ENCODE peak calls at places on chromosomes 13 and 19, in ten cellular contexts. P, X, O, Y, T, B, K, D, R and G are unnamed samples. For H3K9me3, the result is how much of the 10 kb centered on the place peaks cover.

GRCh38 chr19:50331187-50332013 is 2.2 kb upstream of the KCNC3 start:
- DNase-seq in K (no peak), X (no peak), O (no peak), R (no peak), T (no peak), Y (no peak), B (peak), P (no peak), D (no peak), G (no peak)

GRCh38 chr13:30743319-30744055 is 8.1 kb downstream of the ALOX5AP start:
- DNase-seq in O (no peak), X (no peak), Y (no peak), D (peak), P (peak), K (peak), R (no peak), T (peak), B (peak), G (peak)

GRCh38 chr19:55442372-55443044 is 592 bp downstream of the SHISA7 start:
- DNase-seq in X (no peak), Y (no peak), R (no peak), T (no peak), B (no peak), D (no peak), P (no peak), O (no peak), K (no peak), G (no peak)

GRCh38 chr19:7871280-7871529 is 3.0 kb downstream of the PRR36 start:
- DNase-seq in R (no peak), B (no peak), O (no peak), P (no peak), Y (peak), T (no peak), D (no peak), X (no peak), K (no peak), G (no peak)

GRCh38 chr13:79490326-79490725 is 9.4 kb downstream of the NDFIP2 start:
- DNase-seq in R (no peak), Y (no peak), O (no peak), T (no peak), B (no peak), P (no peak), K (no peak), D (no peak), X (no peak), G (no peak)

GRCh38 chr19:1765904-1766799 is 12.8 kb downstream of the ONECUT3 start:
- DNase-seq in Y (no peak), R (peak), P (no peak), D (no peak), X (no peak), T (no peak), O (no peak), K (no peak), B (no peak), G (no peak)

GRCh38 chr19:13526552-13526951 is 20.3 kb upstream of the CACNA1A start:
- DNase-seq in T (no peak), R (no peak), O (no peak), D (no peak), B (no peak), X (peak), P (peak), Y (peak), K (no peak), G (no peak)

GRCh38 chr13:98978280-98978679 is 416 bp upstream of the DOCK9 start:
- DNase-seq in X (no peak), T (no peak), K (no peak), Y (no peak), O (no peak), B (no peak), P (peak), R (no peak), D (no peak), G (peak)

GRCh38 chr13:98297043-98297442 is 120.0 kb upstream of the RNF113B start:
- DNase-seq in X (no peak), T (no peak), D (no peak), P (no peak), R (no peak), B (no peak), K (no peak), Y (no peak), O (no peak), G (no peak)

GRCh38 chr19:28396259-28396940 is 816.6 kb downstream of the UQCRFS1 start:
- DNase-seq in O (no peak), D (no peak), T (no peak), Y (no peak), K (no peak), X (no peak), P (no peak), B (no peak), R (no peak), G (no peak)

GRCh38 chr19:1622541-1622940 is 17.3 kb upstream of the UQCR11 start:
- DNase-seq in B (no peak), K (no peak), T (no peak), D (no peak), O (no peak), Y (no peak), R (no peak), P (no peak), X (no peak), G (no peak)

GRCh38 chr19:14479985-14480694 is 5.0 kb upstream of the PTGER1 start:
- DNase-seq in R (peak), P (no peak), T (no peak), K (peak), O (no peak), D (no peak), X (peak), Y (peak), B (peak), G (no peak)

GRCh38 chr19:13505761-13506549 is at the start of gene CACNA1A:
- DNase-seq in P (peak), D (peak), Y (no peak), R (no peak), B (no peak), O (no peak), K (no peak), T (no peak), X (peak), G (no peak)

GRCh38 chr13:40440990-40441820 is 225.2 kb downstream of the FOXO1 start:
- DNase-seq in O (peak), K (peak), T (peak), P (peak), R (no peak), X (peak), Y (no peak), D (no peak), B (peak), G (no peak)

GRCh38 chr19:38793186-38793585 is 4.2 kb downstream of the LGALS7B start:
- DNase-seq in Y (no peak), R (no peak), B (no peak), X (no peak), O (no peak), D (no peak), K (no peak), T (no peak), P (no peak), G (peak)

GRCh38 chr13:51832471-51833152 is 12.4 kb downstream of the TMEM272 start:
- DNase-seq in O (peak), K (no peak), P (peak), B (no peak), D (no peak), R (peak), X (peak), T (peak), Y (peak), G (no peak)

GRCh38 chr13:106701810-106702341 is 133.9 kb upstream of the ARGLU1 start:
- DNase-seq in D (no peak), Y (no peak), B (no peak), O (peak), K (no peak), R (no peak), P (no peak), T (no peak), X (no peak), G (no peak)

GRCh38 chr13:87680298-87680697 is 9.1 kb downstream of the SLITRK5 start:
- DNase-seq in B (no peak), D (peak), O (no peak), P (no peak), Y (peak), T (no peak), X (peak), R (no peak), K (no peak), G (no peak)

GRCh38 chr13:39347926-39348901 is 254.8 kb downstream of the LHFPL6 start:
- DNase-seq in Y (no peak), R (no peak), D (peak), X (no peak), K (no peak), B (no peak), T (no peak), P (no peak), O (peak), G (no peak)

GRCh38 chr13:113837554-113838355 is 26.1 kb downstream of the GAS6 start:
- DNase-seq in O (peak), Y (no peak), R (no peak), K (peak), B (peak), P (peak), T (peak), D (peak), X (peak), G (peak)

GRCh38 chr19:14536926-14537692 is 7.7 kb downstream of the TECR start:
- DNase-seq in R (no peak), O (peak), Y (peak), D (peak), T (peak), P (peak), B (peak), K (peak), X (peak), G (no peak)

GRCh38 chr13:111639994-111640393 is 319.6 kb downstream of the TEX29 start:
- DNase-seq in P (peak), T (no peak), D (no peak), R (no peak), B (no peak), X (no peak), K (no peak), O (no peak), Y (no peak), G (no peak)

GRCh38 chr19:55385236-55385748 is 440 bp upstream of the RPL28 start:
- DNase-seq in T (peak), O (peak), R (peak), X (peak), Y (peak), P (peak), D (peak), B (peak), K (peak), G (peak)

GRCh38 chr19:34666200-34666957 is 10.6 kb downstream of the SCGB2B2 start:
- DNase-seq in P (no peak), T (no peak), R (no peak), Y (no peak), B (peak), O (no peak), K (no peak), D (no peak), X (no peak), G (no peak)

GRCh38 chr13:108154421-108154858 is 60.9 kb downstream of the LIG4 start:
- DNase-seq in B (no peak), K (peak), X (no peak), O (no peak), R (no peak), D (peak), P (no peak), Y (no peak), T (peak), G (no peak)

GRCh38 chr19:5993516-5994406 is 15.8 kb upstream of the RANBP3 start:
- DNase-seq in D (no peak), R (no peak), X (peak), Y (no peak), B (no peak), T (no peak), O (peak), K (peak), P (no peak), G (no peak)

GRCh38 chr19:8429044-8429443 is 15.7 kb upstream of the HNRNPM start:
- DNase-seq in P (no peak), D (no peak), T (no peak), O (no peak), Y (no peak), B (no peak), K (no peak), X (no peak), R (no peak), G (no peak)

GRCh38 chr19:48468806-48469055 is 438 bp upstream of the CYTH2 start:
- DNase-seq in K (no peak), P (no peak), O (no peak), R (no peak), Y (no peak), X (peak), B (no peak), D (no peak), T (no peak), G (peak)

GRCh38 chr13:114019367-114019766 is 45.5 kb upstream of the C13orf46 start:
- DNase-seq in R (no peak), K (no peak), D (no peak), X (peak), O (no peak), P (peak), B (no peak), Y (peak), T (no peak), G (no peak)

DNA sequence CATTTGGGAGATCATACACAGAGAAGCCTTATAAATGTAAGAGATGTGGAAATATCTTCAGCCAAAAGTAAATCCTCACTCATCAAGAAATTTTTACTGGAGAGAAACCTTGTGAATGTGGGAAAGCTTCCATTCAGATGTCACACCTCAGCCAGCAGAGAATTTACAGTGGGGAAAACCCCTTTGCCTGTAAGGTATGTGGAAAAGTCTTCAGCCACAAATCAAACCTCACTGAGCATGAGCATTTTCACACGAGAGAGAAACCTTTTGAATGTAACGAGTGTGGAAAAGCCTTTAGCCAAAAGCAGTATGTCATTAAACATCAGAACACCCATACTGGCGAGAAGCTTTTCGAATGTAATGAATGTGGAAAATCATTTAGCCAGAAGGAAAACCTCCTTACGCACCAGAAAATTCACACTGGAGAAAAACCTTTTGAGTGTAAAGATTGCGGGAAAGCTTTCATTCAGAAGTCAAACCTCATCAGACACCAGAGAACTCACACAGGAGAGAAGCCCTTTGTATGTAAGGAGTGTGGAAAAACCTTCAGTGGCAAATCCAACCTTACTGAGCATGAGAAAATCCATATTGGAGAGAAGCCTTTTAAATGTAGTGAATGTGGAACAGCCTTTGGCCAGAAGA is 21.5 kb downstream of the ZNF146 start:
- DNase-seq in O (no peak), D (no peak), B (no peak), P (no peak), Y (no peak), R (no peak), X (no peak), T (no peak), K (no peak), G (no peak)
- H3K9me3 ChIP-seq in O (under half), D (under half), B (under half), P (under half), Y (under half), R (under half), X (under half), T (under half), K (half or more), G (under half)

DNA sequence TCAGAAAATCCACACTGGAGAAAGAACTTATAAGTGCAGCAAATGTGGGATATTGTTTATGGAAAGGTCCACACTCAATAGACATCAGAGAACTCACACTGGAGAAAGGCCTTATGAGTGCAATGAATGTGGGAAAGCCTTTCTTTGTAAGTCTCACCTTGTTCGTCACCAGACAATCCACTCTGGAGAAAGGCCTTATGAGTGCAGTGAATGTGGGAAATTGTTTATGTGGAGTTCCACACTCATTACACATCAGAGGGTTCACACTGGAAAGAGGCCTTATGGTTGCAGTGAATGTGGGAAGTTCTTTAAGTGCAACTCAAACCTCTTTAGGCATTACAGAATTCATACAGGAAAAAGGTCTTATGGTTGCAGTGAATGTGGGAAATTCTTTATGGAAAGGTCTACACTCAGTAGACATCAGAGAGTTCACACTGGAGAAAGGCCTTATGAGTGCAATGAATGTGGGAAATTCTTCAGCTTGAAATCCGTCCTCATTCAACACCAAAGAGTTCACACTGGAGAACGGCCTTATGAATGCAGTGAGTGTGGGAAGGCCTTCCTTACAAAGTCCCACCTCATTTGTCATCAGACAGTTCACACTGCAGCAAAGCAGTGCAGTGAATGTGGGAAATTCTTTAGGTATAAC is 12.0 kb upstream of the ZNF548 start:
- DNase-seq in K (no peak), B (no peak), X (no peak), Y (no peak), O (no peak), T (no peak), R (no peak), P (no peak), D (no peak), G (no peak)
- H3K9me3 ChIP-seq in K (half or more), B (under half), X (under half), Y (under half), O (under half), T (under half), R (under half), P (half or more), D (under half), G (under half)

GRCh38 chr19:57053401-57053800 is 66.4 kb upstream of the USP29 start:
- DNase-seq in K (no peak), R (no peak), D (no peak), T (no peak), P (no peak), O (no peak), X (no peak), Y (no peak), B (no peak), G (no peak)
- H3K9me3 ChIP-seq in K (half or more), R (under half), D (under half), T (under half), P (under half), O (under half), X (under half), Y (under half), B (under half), G (under half)

DNA sequence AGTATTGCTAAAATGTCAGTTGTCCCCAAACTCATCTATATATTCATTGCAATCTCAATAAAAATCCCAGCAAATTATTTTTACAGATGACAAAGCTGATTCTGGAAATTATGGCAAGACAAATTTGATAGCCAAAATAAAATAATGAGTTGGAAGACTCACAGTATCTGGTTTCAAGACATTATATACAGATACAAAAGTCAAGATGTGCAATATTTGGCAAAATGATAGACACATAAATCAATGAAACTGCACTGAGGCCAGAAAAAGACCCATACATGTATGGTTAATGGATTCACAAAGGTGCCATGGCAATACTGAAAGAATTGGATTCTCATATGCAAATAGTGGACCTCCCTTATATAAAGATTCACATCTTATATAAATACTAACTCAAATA is 24.2 kb downstream of the ZNF45 start:
- DNase-seq in Y (no peak), R (no peak), P (no peak), B (no peak), D (no peak), T (no peak), X (no peak), K (no peak), O (no peak), G (no peak)
- H3K9me3 ChIP-seq in Y (under half), R (under half), P (under half), B (under half), D (half or more), T (half or more), X (under half), K (half or more), O (under half), G (under half)

GRCh38 chr19:56671613-56671994 is at the start of gene ZNF835:
- DNase-seq in X (no peak), Y (no peak), D (no peak), K (peak), R (peak), O (peak), T (peak), B (peak), P (no peak), G (no peak)
- H3K9me3 ChIP-seq in X (under half), Y (under half), D (under half), K (under half), R (under half), O (under half), T (under half), B (under half), P (under half), G (under half)

GRCh38 chr19:22026687-22027086 is 15.9 kb upstream of the ZNF208 start:
- DNase-seq in X (no peak), T (no peak), P (no peak), Y (no peak), R (no peak), O (no peak), D (no peak), B (no peak), K (no peak), G (no peak)

DNA sequence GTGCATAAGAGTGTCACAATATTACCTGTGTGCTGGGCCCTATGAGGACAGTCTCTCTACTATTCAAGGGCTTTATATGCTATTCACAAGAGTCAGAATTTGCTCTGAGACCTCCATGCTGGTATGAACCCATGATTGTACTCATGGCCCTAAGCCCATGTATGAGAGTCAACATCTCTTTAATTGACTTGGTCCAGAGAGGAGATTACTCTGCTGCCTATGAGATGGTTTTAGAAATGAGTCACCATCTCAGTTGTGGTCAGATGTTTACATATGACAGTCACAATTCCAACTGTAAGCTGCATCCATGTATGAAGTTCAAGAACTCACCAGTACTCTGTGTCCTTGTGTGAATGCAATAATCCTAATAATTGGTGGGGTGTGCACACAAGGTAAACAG is 19.9 kb upstream of the ZNF208 start:
- DNase-seq in X (no peak), P (no peak), D (no peak), T (no peak), R (no peak), O (no peak), K (no peak), B (no peak), Y (no peak), G (no peak)
- H3K9me3 ChIP-seq in X (under half), P (under half), D (under half), T (under half), R (under half), O (under half), K (half or more), B (under half), Y (under half), G (under half)

GRCh38 chr19:51904331-51905165 is at the start of gene ZNF649:
- DNase-seq in X (peak), B (peak), K (peak), O (peak), T (peak), R (peak), P (peak), Y (peak), D (peak), G (peak)

GRCh38 chr19:51903192-51903591 is 1.6 kb downstream of the ZNF649 start:
- DNase-seq in O (no peak), T (no peak), B (no peak), Y (no peak), D (no peak), X (no peak), P (no peak), R (no peak), K (no peak), G (no peak)

GRCh38 chr19:51901860-51902259 is 3.0 kb downstream of the ZNF649 start:
- DNase-seq in K (no peak), R (no peak), B (no peak), Y (no peak), D (no peak), O (no peak), T (no peak), P (no peak), X (no peak), G (no peak)
- H3K9me3 ChIP-seq in K (half or more), R (under half), B (under half), Y (under half), D (half or more), O (under half), T (under half), P (under half), X (under half), G (under half)